ENCODE peak calls at places on chromosomes 1 and 21, in ten cellular contexts. I is stimulated activated CD4-positive, alpha-beta T cell treated with anti-CD3 and anti-CD28 coated beads, Interleukin-12 subunit alpha, Interleukin-12 subunit beta, amount 100 ng/mL, for 24 hours; S is M059J; V is activated naive CD8-positive, alpha-beta T cell treated with anti-CD3 and anti-CD28 coated beads for 36 hours; A is effector memory CD8-positive, alpha-beta T cell; K is mesendoderm; B is AG04450; G is nephron progenitor cell; W is heart right ventricle; O is naive B cell. F is an unnamed sample.

GRCh38 chr1:172905452-172905851 is 145.3 kb downstream of the TNFSF18 start:
- DNase-seq in I (no peak), S (peak), V (no peak), A (no peak), K (no peak), B (no peak), G (no peak), W (no peak), O (no peak), F (no peak)

GRCh38 chr21:46605759-46606426 is 1.0 kb upstream of the S100B start:
- DNase-seq in I (no peak), S (no peak), V (peak), A (peak), K (no peak), B (no peak), G (no peak), W (peak), O (peak), F (no peak)

GRCh38 chr1:156995412-156995811 is 50.1 kb downstream of the ARHGEF11 start:
- DNase-seq in I (no peak), S (no peak), V (no peak), A (no peak), K (no peak), B (no peak), G (no peak), W (no peak), O (no peak), F (no peak)

GRCh38 chr21:45326169-45326833 is 38.6 kb upstream of the POFUT2 start:
- DNase-seq in I (no peak), S (peak), V (no peak), A (no peak), K (no peak), B (no peak), G (no peak), W (no peak), O (no peak), F (no peak)

GRCh38 chr1:33753087-33753856 is 110.6 kb upstream of the HMGB4 start:
- DNase-seq in I (no peak), S (no peak), V (no peak), A (no peak), K (no peak), B (no peak), G (no peak), W (no peak), O (no peak), F (no peak)

GRCh38 chr1:168628807-168629206 is 52.4 kb downstream of the XCL1 start:
- DNase-seq in I (no peak), S (peak), V (no peak), A (no peak), K (peak), B (no peak), G (no peak), W (no peak), O (no peak), F (no peak)

GRCh38 chr1:160761886-160762285 is 22.8 kb downstream of the SLAMF7 start:
- DNase-seq in I (no peak), S (peak), V (no peak), A (no peak), K (no peak), B (no peak), G (no peak), W (no peak), O (no peak), F (no peak)

GRCh38 chr1:178273707-178274410 is 180.0 kb downstream of the RASAL2 start:
- DNase-seq in I (no peak), S (peak), V (no peak), A (no peak), K (peak), B (no peak), G (no peak), W (no peak), O (no peak), F (no peak)

GRCh38 chr1:217372251-217372970 is 258.5 kb downstream of the GPATCH2 start:
- DNase-seq in I (no peak), S (no peak), V (no peak), A (no peak), K (peak), B (no peak), G (no peak), W (no peak), O (no peak), F (no peak)

GRCh38 chr21:42149656-42150457 is 69.1 kb upstream of the ABCG1 start:
- DNase-seq in I (no peak), S (no peak), V (no peak), A (no peak), K (no peak), B (no peak), G (no peak), W (no peak), O (no peak), F (no peak)

GRCh38 chr1:43530483-43531452 is at the start of gene PTPRF:
- DNase-seq in I (peak), S (peak), V (peak), A (peak), K (peak), B (no peak), G (peak), W (peak), O (peak), F (peak)

GRCh38 chr1:183806086-183806485 is 1.2 kb downstream of the RGL1 start:
- DNase-seq in I (no peak), S (peak), V (no peak), A (no peak), K (no peak), B (no peak), G (no peak), W (no peak), O (no peak), F (no peak)

GRCh38 chr1:6653651-6654290 is 29.1 kb downstream of the THAP3 start:
- DNase-seq in I (no peak), S (no peak), V (no peak), A (no peak), K (no peak), B (no peak), G (no peak), W (no peak), O (no peak), F (no peak)

GRCh38 chr1:214187152-214187900 is 93.6 kb upstream of the SMYD2 start:
- DNase-seq in I (no peak), S (no peak), V (no peak), A (no peak), K (peak), B (no peak), G (peak), W (no peak), O (no peak), F (peak)

GRCh38 chr1:167492509-167492910 is 25.8 kb downstream of the CD247 start:
- DNase-seq in I (no peak), S (no peak), V (peak), A (peak), K (peak), B (no peak), G (no peak), W (no peak), O (no peak), F (no peak)

GRCh38 chr1:17335821-17336718 is 28.1 kb downstream of the PADI4 start:
- DNase-seq in I (peak), S (peak), V (peak), A (peak), K (peak), B (peak), G (peak), W (peak), O (peak), F (peak)

GRCh38 chr1:6285356-6285755 is 24.5 kb upstream of the GPR153 start:
- DNase-seq in I (no peak), S (no peak), V (no peak), A (no peak), K (no peak), B (no peak), G (no peak), W (no peak), O (no peak), F (no peak)

GRCh38 chr1:210587547-210587946 is 258.8 kb downstream of the HHAT start:
- DNase-seq in I (no peak), S (peak), V (no peak), A (no peak), K (peak), B (no peak), G (no peak), W (no peak), O (no peak), F (no peak)

GRCh38 chr1:18408656-18409370 is 71.9 kb upstream of the KLHDC7A start:
- DNase-seq in I (no peak), S (no peak), V (no peak), A (no peak), K (no peak), B (no peak), G (no peak), W (no peak), O (no peak), F (no peak)

GRCh38 chr1:64471218-64471719 is 1.3 kb downstream of the CACHD1 start:
- DNase-seq in I (peak), S (no peak), V (peak), A (no peak), K (peak), B (no peak), G (peak), W (peak), O (no peak), F (peak)

GRCh38 chr21:41559658-41560599 is 52.0 kb upstream of the TMPRSS2 start:
- DNase-seq in I (no peak), S (peak), V (no peak), A (no peak), K (no peak), B (no peak), G (no peak), W (no peak), O (no peak), F (no peak)

GRCh38 chr21:42254631-42255030 is 35.7 kb downstream of the ABCG1 start:
- DNase-seq in I (no peak), S (no peak), V (no peak), A (no peak), K (no peak), B (no peak), G (no peak), W (no peak), O (no peak), F (no peak)

F was measured in neural progenitor cell.